ENCODE peak calls at places on chromosomes 11 and 22, in seven cellular contexts. One of them, this sample, is unnamed.

GRCh38 chr11:71988050-71988449 is 10.7 kb upstream of the IL18BP start:
- DNase-seq in upper lobe of right lung: no peak
- DNase-seq in stimulated activated CD4-positive, alpha-beta T cell treated with anti-CD3 and anti-CD28 coated beads, TNF-alpha, amount 100 ng/mL, for 48 hours: no peak
- DNase-seq in lower lobe of right lung: no peak
- DNase-seq in fibroblast of the conjunctiva: peak
- DNase-seq in activated naive CD8-positive, alpha-beta T cell treated with anti-CD3 and anti-CD28 coated beads, Interleukin-2, amount 10 ng/mL, durations not matched to agents 7 days and 5 days: no peak
- DNase-seq in IMR-90: peak
- DNase-seq in this sample: no peak

GRCh38 chr11:109734602-109735001 is 312.6 kb downstream of the C11orf87 start:
- DNase-seq in activated naive CD8-positive, alpha-beta T cell treated with anti-CD3 and anti-CD28 coated beads, Interleukin-2, amount 10 ng/mL, durations not matched to agents 7 days and 5 days: no peak
- DNase-seq in lower lobe of right lung: no peak
- DNase-seq in upper lobe of right lung: no peak
- DNase-seq in stimulated activated CD4-positive, alpha-beta T cell treated with anti-CD3 and anti-CD28 coated beads, TNF-alpha, amount 100 ng/mL, for 48 hours: no peak
- DNase-seq in IMR-90: peak
- DNase-seq in fibroblast of the conjunctiva: no peak
- DNase-seq in this sample: no peak

GRCh38 chr11:33690290-33691050 is 10.2 kb downstream of the C11orf91 start:
- DNase-seq in activated naive CD8-positive, alpha-beta T cell treated with anti-CD3 and anti-CD28 coated beads, Interleukin-2, amount 10 ng/mL, durations not matched to agents 7 days and 5 days: no peak
- DNase-seq in IMR-90: peak
- DNase-seq in stimulated activated CD4-positive, alpha-beta T cell treated with anti-CD3 and anti-CD28 coated beads, TNF-alpha, amount 100 ng/mL, for 48 hours: no peak
- DNase-seq in fibroblast of the conjunctiva: peak
- DNase-seq in lower lobe of right lung: no peak
- DNase-seq in upper lobe of right lung: no peak
- DNase-seq in this sample: peak

GRCh38 chr22:25554321-25555088 is 10.0 kb upstream of the GRK3 start:
- DNase-seq in stimulated activated CD4-positive, alpha-beta T cell treated with anti-CD3 and anti-CD28 coated beads, TNF-alpha, amount 100 ng/mL, for 48 hours: no peak
- DNase-seq in upper lobe of right lung: no peak
- DNase-seq in fibroblast of the conjunctiva: no peak
- DNase-seq in lower lobe of right lung: no peak
- DNase-seq in activated naive CD8-positive, alpha-beta T cell treated with anti-CD3 and anti-CD28 coated beads, Interleukin-2, amount 10 ng/mL, durations not matched to agents 7 days and 5 days: no peak
- DNase-seq in IMR-90: no peak
- DNase-seq in this sample: no peak

GRCh38 chr22:37101311-37102063 is 8.0 kb downstream of the TMPRSS6 start:
- DNase-seq in stimulated activated CD4-positive, alpha-beta T cell treated with anti-CD3 and anti-CD28 coated beads, TNF-alpha, amount 100 ng/mL, for 48 hours: no peak
- DNase-seq in fibroblast of the conjunctiva: no peak
- DNase-seq in upper lobe of right lung: no peak
- DNase-seq in lower lobe of right lung: no peak
- DNase-seq in activated naive CD8-positive, alpha-beta T cell treated with anti-CD3 and anti-CD28 coated beads, Interleukin-2, amount 10 ng/mL, durations not matched to agents 7 days and 5 days: no peak
- DNase-seq in IMR-90: no peak
- DNase-seq in this sample: no peak

GRCh38 chr11:66068923-66069714 is 953 bp upstream of the PACS1 start:
- DNase-seq in lower lobe of right lung: no peak
- DNase-seq in activated naive CD8-positive, alpha-beta T cell treated with anti-CD3 and anti-CD28 coated beads, Interleukin-2, amount 10 ng/mL, durations not matched to agents 7 days and 5 days: peak
- DNase-seq in stimulated activated CD4-positive, alpha-beta T cell treated with anti-CD3 and anti-CD28 coated beads, TNF-alpha, amount 100 ng/mL, for 48 hours: no peak
- DNase-seq in IMR-90: peak
- DNase-seq in fibroblast of the conjunctiva: peak
- DNase-seq in upper lobe of right lung: no peak
- DNase-seq in this sample: no peak

GRCh38 chr22:21991774-21992173 is 9.2 kb upstream of the TOP3B start:
- DNase-seq in fibroblast of the conjunctiva: no peak
- DNase-seq in stimulated activated CD4-positive, alpha-beta T cell treated with anti-CD3 and anti-CD28 coated beads, TNF-alpha, amount 100 ng/mL, for 48 hours: no peak
- DNase-seq in lower lobe of right lung: no peak
- DNase-seq in IMR-90: no peak
- DNase-seq in upper lobe of right lung: no peak
- DNase-seq in activated naive CD8-positive, alpha-beta T cell treated with anti-CD3 and anti-CD28 coated beads, Interleukin-2, amount 10 ng/mL, durations not matched to agents 7 days and 5 days: no peak
- DNase-seq in this sample: no peak

GRCh38 chr11:131867457-131868257 is 497.2 kb downstream of the NTM start:
- DNase-seq in lower lobe of right lung: peak
- DNase-seq in activated naive CD8-positive, alpha-beta T cell treated with anti-CD3 and anti-CD28 coated beads, Interleukin-2, amount 10 ng/mL, durations not matched to agents 7 days and 5 days: no peak
- DNase-seq in IMR-90: peak
- DNase-seq in upper lobe of right lung: no peak
- DNase-seq in fibroblast of the conjunctiva: peak
- DNase-seq in stimulated activated CD4-positive, alpha-beta T cell treated with anti-CD3 and anti-CD28 coated beads, TNF-alpha, amount 100 ng/mL, for 48 hours: no peak
- DNase-seq in this sample: peak

GRCh38 chr11:61008971-61009370 is 37.5 kb downstream of the CD6 start:
- DNase-seq in upper lobe of right lung: no peak
- DNase-seq in fibroblast of the conjunctiva: no peak
- DNase-seq in IMR-90: no peak
- DNase-seq in activated naive CD8-positive, alpha-beta T cell treated with anti-CD3 and anti-CD28 coated beads, Interleukin-2, amount 10 ng/mL, durations not matched to agents 7 days and 5 days: no peak
- DNase-seq in lower lobe of right lung: no peak
- DNase-seq in stimulated activated CD4-positive, alpha-beta T cell treated with anti-CD3 and anti-CD28 coated beads, TNF-alpha, amount 100 ng/mL, for 48 hours: no peak
- DNase-seq in this sample: no peak

GRCh38 chr11:67354314-67355022 is 1.1 kb upstream of the POLD4 start:
- DNase-seq in activated naive CD8-positive, alpha-beta T cell treated with anti-CD3 and anti-CD28 coated beads, Interleukin-2, amount 10 ng/mL, durations not matched to agents 7 days and 5 days: no peak
- DNase-seq in upper lobe of right lung: no peak
- DNase-seq in stimulated activated CD4-positive, alpha-beta T cell treated with anti-CD3 and anti-CD28 coated beads, TNF-alpha, amount 100 ng/mL, for 48 hours: no peak
- DNase-seq in IMR-90: peak
- DNase-seq in fibroblast of the conjunctiva: peak
- DNase-seq in lower lobe of right lung: peak
- DNase-seq in this sample: no peak

GRCh38 chr11:63761870-63762661 is 6.5 kb downstream of the ZFTA start:
- DNase-seq in IMR-90: no peak
- DNase-seq in activated naive CD8-positive, alpha-beta T cell treated with anti-CD3 and anti-CD28 coated beads, Interleukin-2, amount 10 ng/mL, durations not matched to agents 7 days and 5 days: no peak
- DNase-seq in lower lobe of right lung: no peak
- DNase-seq in stimulated activated CD4-positive, alpha-beta T cell treated with anti-CD3 and anti-CD28 coated beads, TNF-alpha, amount 100 ng/mL, for 48 hours: no peak
- DNase-seq in fibroblast of the conjunctiva: no peak
- DNase-seq in upper lobe of right lung: no peak
- DNase-seq in this sample: no peak

GRCh38 chr22:25359601-25360261 is 140.3 kb downstream of the CRYBB2 start:
- DNase-seq in activated naive CD8-positive, alpha-beta T cell treated with anti-CD3 and anti-CD28 coated beads, Interleukin-2, amount 10 ng/mL, durations not matched to agents 7 days and 5 days: peak
- DNase-seq in upper lobe of right lung: peak
- DNase-seq in IMR-90: no peak
- DNase-seq in fibroblast of the conjunctiva: no peak
- DNase-seq in lower lobe of right lung: no peak
- DNase-seq in stimulated activated CD4-positive, alpha-beta T cell treated with anti-CD3 and anti-CD28 coated beads, TNF-alpha, amount 100 ng/mL, for 48 hours: no peak
- DNase-seq in this sample: no peak

GRCh38 chr22:44186737-44187136 is 6.0 kb downstream of the PARVG start:
- DNase-seq in fibroblast of the conjunctiva: no peak
- DNase-seq in activated naive CD8-positive, alpha-beta T cell treated with anti-CD3 and anti-CD28 coated beads, Interleukin-2, amount 10 ng/mL, durations not matched to agents 7 days and 5 days: peak
- DNase-seq in upper lobe of right lung: peak
- DNase-seq in lower lobe of right lung: no peak
- DNase-seq in stimulated activated CD4-positive, alpha-beta T cell treated with anti-CD3 and anti-CD28 coated beads, TNF-alpha, amount 100 ng/mL, for 48 hours: no peak
- DNase-seq in IMR-90: no peak
- DNase-seq in this sample: no peak

GRCh38 chr11:119091083-119091650 is 6.5 kb downstream of the HMBS start:
- DNase-seq in IMR-90: peak
- DNase-seq in lower lobe of right lung: no peak
- DNase-seq in fibroblast of the conjunctiva: no peak
- DNase-seq in activated naive CD8-positive, alpha-beta T cell treated with anti-CD3 and anti-CD28 coated beads, Interleukin-2, amount 10 ng/mL, durations not matched to agents 7 days and 5 days: no peak
- DNase-seq in stimulated activated CD4-positive, alpha-beta T cell treated with anti-CD3 and anti-CD28 coated beads, TNF-alpha, amount 100 ng/mL, for 48 hours: no peak
- DNase-seq in upper lobe of right lung: no peak
- DNase-seq in this sample: no peak

GRCh38 chr11:134466035-134466908 is 54.2 kb upstream of the B3GAT1 start:
- DNase-seq in activated naive CD8-positive, alpha-beta T cell treated with anti-CD3 and anti-CD28 coated beads, Interleukin-2, amount 10 ng/mL, durations not matched to agents 7 days and 5 days: no peak
- DNase-seq in upper lobe of right lung: no peak
- DNase-seq in fibroblast of the conjunctiva: no peak
- DNase-seq in lower lobe of right lung: no peak
- DNase-seq in IMR-90: no peak
- DNase-seq in stimulated activated CD4-positive, alpha-beta T cell treated with anti-CD3 and anti-CD28 coated beads, TNF-alpha, amount 100 ng/mL, for 48 hours: no peak
- DNase-seq in this sample: no peak

GRCh38 chr22:38871360-38872171 is 450 bp downstream of the CBX6 start:
- DNase-seq in upper lobe of right lung: no peak
- DNase-seq in IMR-90: no peak
- DNase-seq in activated naive CD8-positive, alpha-beta T cell treated with anti-CD3 and anti-CD28 coated beads, Interleukin-2, amount 10 ng/mL, durations not matched to agents 7 days and 5 days: peak
- DNase-seq in stimulated activated CD4-positive, alpha-beta T cell treated with anti-CD3 and anti-CD28 coated beads, TNF-alpha, amount 100 ng/mL, for 48 hours: peak
- DNase-seq in lower lobe of right lung: peak
- DNase-seq in fibroblast of the conjunctiva: no peak
- DNase-seq in this sample: no peak

GRCh38 chr22:46033256-46034200 is 56.6 kb upstream of the WNT7B start:
- DNase-seq in IMR-90: peak
- DNase-seq in stimulated activated CD4-positive, alpha-beta T cell treated with anti-CD3 and anti-CD28 coated beads, TNF-alpha, amount 100 ng/mL, for 48 hours: no peak
- DNase-seq in lower lobe of right lung: no peak
- DNase-seq in activated naive CD8-positive, alpha-beta T cell treated with anti-CD3 and anti-CD28 coated beads, Interleukin-2, amount 10 ng/mL, durations not matched to agents 7 days and 5 days: no peak
- DNase-seq in fibroblast of the conjunctiva: no peak
- DNase-seq in upper lobe of right lung: no peak
- DNase-seq in this sample: no peak

GRCh38 chr22:18950141-18950540 is 14.0 kb upstream of the PRODH start:
- DNase-seq in lower lobe of right lung: peak
- DNase-seq in activated naive CD8-positive, alpha-beta T cell treated with anti-CD3 and anti-CD28 coated beads, Interleukin-2, amount 10 ng/mL, durations not matched to agents 7 days and 5 days: no peak
- DNase-seq in stimulated activated CD4-positive, alpha-beta T cell treated with anti-CD3 and anti-CD28 coated beads, TNF-alpha, amount 100 ng/mL, for 48 hours: no peak
- DNase-seq in upper lobe of right lung: peak
- DNase-seq in fibroblast of the conjunctiva: no peak
- DNase-seq in IMR-90: no peak
- DNase-seq in this sample: no peak

GRCh38 chr11:1238767-1239595 is 16.1 kb downstream of the MUC5B start:
- DNase-seq in activated naive CD8-positive, alpha-beta T cell treated with anti-CD3 and anti-CD28 coated beads, Interleukin-2, amount 10 ng/mL, durations not matched to agents 7 days and 5 days: no peak
- DNase-seq in IMR-90: no peak
- DNase-seq in upper lobe of right lung: no peak
- DNase-seq in fibroblast of the conjunctiva: no peak
- DNase-seq in stimulated activated CD4-positive, alpha-beta T cell treated with anti-CD3 and anti-CD28 coated beads, TNF-alpha, amount 100 ng/mL, for 48 hours: no peak
- DNase-seq in lower lobe of right lung: no peak
- DNase-seq in this sample: no peak

GRCh38 chr11:59668188-59668949 is 468 bp downstream of the PATL1 start:
- DNase-seq in lower lobe of right lung: peak
- DNase-seq in upper lobe of right lung: peak
- DNase-seq in fibroblast of the conjunctiva: peak
- DNase-seq in stimulated activated CD4-positive, alpha-beta T cell treated with anti-CD3 and anti-CD28 coated beads, TNF-alpha, amount 100 ng/mL, for 48 hours: peak
- DNase-seq in IMR-90: peak
- DNase-seq in activated naive CD8-positive, alpha-beta T cell treated with anti-CD3 and anti-CD28 coated beads, Interleukin-2, amount 10 ng/mL, durations not matched to agents 7 days and 5 days: peak
- DNase-seq in this sample: peak

GRCh38 chr11:1608363-1608762 is at the start of gene KRTAP5-3:
- DNase-seq in lower lobe of right lung: no peak
- DNase-seq in fibroblast of the conjunctiva: no peak
- DNase-seq in activated naive CD8-positive, alpha-beta T cell treated with anti-CD3 and anti-CD28 coated beads, Interleukin-2, amount 10 ng/mL, durations not matched to agents 7 days and 5 days: no peak
- DNase-seq in stimulated activated CD4-positive, alpha-beta T cell treated with anti-CD3 and anti-CD28 coated beads, TNF-alpha, amount 100 ng/mL, for 48 hours: no peak
- DNase-seq in upper lobe of right lung: no peak
- DNase-seq in IMR-90: no peak
- DNase-seq in this sample: no peak

GRCh38 chr11:36750349-36750748 is 152.3 kb upstream of the RAG2 start:
- DNase-seq in fibroblast of the conjunctiva: no peak
- DNase-seq in activated naive CD8-positive, alpha-beta T cell treated with anti-CD3 and anti-CD28 coated beads, Interleukin-2, amount 10 ng/mL, durations not matched to agents 7 days and 5 days: no peak
- DNase-seq in lower lobe of right lung: no peak
- DNase-seq in upper lobe of right lung: no peak
- DNase-seq in stimulated activated CD4-positive, alpha-beta T cell treated with anti-CD3 and anti-CD28 coated beads, TNF-alpha, amount 100 ng/mL, for 48 hours: no peak
- DNase-seq in IMR-90: no peak
- DNase-seq in this sample: no peak

GRCh38 chr11:126161146-126161458 is 50.3 kb downstream of the RPUSD4 start:
- DNase-seq in IMR-90: no peak
- DNase-seq in upper lobe of right lung: no peak
- DNase-seq in stimulated activated CD4-positive, alpha-beta T cell treated with anti-CD3 and anti-CD28 coated beads, TNF-alpha, amount 100 ng/mL, for 48 hours: no peak
- DNase-seq in activated naive CD8-positive, alpha-beta T cell treated with anti-CD3 and anti-CD28 coated beads, Interleukin-2, amount 10 ng/mL, durations not matched to agents 7 days and 5 days: no peak
- DNase-seq in lower lobe of right lung: no peak
- DNase-seq in fibroblast of the conjunctiva: no peak
- DNase-seq in this sample: no peak

GRCh38 chr22:23841736-23842404 is 3.1 kb upstream of the DERL3 start:
- DNase-seq in IMR-90: no peak
- DNase-seq in lower lobe of right lung: no peak
- DNase-seq in fibroblast of the conjunctiva: no peak
- DNase-seq in stimulated activated CD4-positive, alpha-beta T cell treated with anti-CD3 and anti-CD28 coated beads, TNF-alpha, amount 100 ng/mL, for 48 hours: no peak
- DNase-seq in activated naive CD8-positive, alpha-beta T cell treated with anti-CD3 and anti-CD28 coated beads, Interleukin-2, amount 10 ng/mL, durations not matched to agents 7 days and 5 days: no peak
- DNase-seq in upper lobe of right lung: no peak
- DNase-seq in this sample: no peak